ENCODE peak calls at places on chromosomes 5 and 9, in five cellular contexts. Y is transverse colon, G is cardiac muscle cell, S is tibial nerve, Z is thoracic aorta. H is an unnamed sample.
A peak's percentile ranks its signal among the peaks of the same experiment; 100 is the strongest.

GRCh38 chr9:132200706-132201105 is 38.8 kb downstream of the NTNG2 start:
- DNase-seq in Y (no peak), G (no peak), S (no peak), Z (no peak), H (no peak)

GRCh38 chr5:90613918-90614504 is 55.4 kb downstream of the ADGRV1 start:
- DNase-seq in Y (no peak), G (no peak), S (no peak), Z (no peak), H (no peak)

GRCh38 chr5:146553446-146553845 is 37.5 kb upstream of the GPR151 start:
- DNase-seq in Y (no peak), G (no peak), S (no peak), Z (no peak), H (no peak)

GRCh38 chr9:120481248-120481647 is 98.7 kb downstream of the CDK5RAP2 start:
- DNase-seq in Y (no peak), G (no peak), S (no peak), Z (no peak), H (no peak)

GRCh38 chr5:75753182-75753581 is 35.9 kb upstream of the POC5 start:
- DNase-seq in Y (no peak), G (no peak), S (no peak), Z (no peak), H (no peak)

GRCh38 chr5:35026941-35027340 is 20.8 kb downstream of the AGXT2 start:
- DNase-seq in Y (no peak), G (no peak), S (no peak), Z (no peak), H (no peak)

GRCh38 chr5:138354387-138354786 is 1.9 kb downstream of the KDM3B start:
- DNase-seq in Y (no peak), G (no peak), S (no peak), Z (no peak), H (peak; percentile 43)

GRCh38 chr5:63962345-63962744 is at the start of gene HTR1A:
- DNase-seq in Y (no peak), G (no peak), S (no peak), Z (no peak), H (peak; percentile 48)

GRCh38 chr5:133683646-133684290 is 71.4 kb upstream of the FSTL4 start:
- DNase-seq in Y (no peak), G (no peak), S (no peak), Z (no peak), H (peak; percentile 29)
- H3K4me1 ChIP-seq in Y (no peaks in the 10 kb centered on the region), G (no peaks in the 10 kb centered on the region), S (no peaks in the 10 kb centered on the region), Z (no peaks in the 10 kb centered on the region), H (peaks cover 10% of the 10 kb centered on the region)

DNA sequence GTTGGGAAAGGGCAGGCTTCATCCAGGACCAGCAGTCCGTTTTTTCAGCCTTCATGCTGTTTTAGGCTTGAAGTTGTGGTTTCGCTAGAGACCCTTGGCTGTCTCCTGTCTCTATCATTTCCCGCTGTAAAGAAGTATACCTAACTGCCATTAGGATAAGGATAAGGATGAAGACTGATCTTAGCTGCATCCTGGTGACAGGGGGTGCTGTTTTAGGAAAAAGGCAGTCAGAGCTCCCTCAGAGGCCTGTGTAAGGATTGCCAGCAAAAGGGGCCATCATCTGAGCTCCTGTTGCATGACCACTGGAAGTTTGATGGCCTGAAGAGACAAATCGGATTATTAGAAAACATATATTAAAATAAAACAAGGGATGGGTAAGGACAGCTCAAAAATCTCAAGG is 64.8 kb upstream of the FGF10 start:
- DNase-seq in Y (no peak), G (no peak), S (no peak), Z (no peak), H (peak; percentile 69)
- TF ChIP-seq CTCF in Y (no peak), G (no peak), S (no peak), Z (no peak), H (peak; percentile 68)

GRCh38 chr9:2208465-2208864 is 193.3 kb downstream of the SMARCA2 start:
- DNase-seq in Y (no peak), G (peak; percentile 65), S (no peak), Z (no peak), H (no peak)
- H3K4me1 ChIP-seq in Y (no peaks in the 10 kb centered on the region), G (peaks cover 13% of the 10 kb centered on the region), S (no peaks in the 10 kb centered on the region), Z (no peaks in the 10 kb centered on the region), H (peaks cover 3% of the 10 kb centered on the region)

GRCh38 chr5:171715551-171715950 is 70.1 kb upstream of the SMIM23 start:
- DNase-seq in Y (no peak), G (no peak), S (no peak), Z (no peak), H (peak; percentile 37)

GRCh38 chr5:171714851-171715250 is 70.8 kb upstream of the SMIM23 start:
- DNase-seq in Y (no peak), G (no peak), S (no peak), Z (no peak), H (peak; percentile 24)

GRCh38 chr5:171713152-171713551 is 72.5 kb upstream of the SMIM23 start:
- DNase-seq in Y (no peak), G (no peak), S (no peak), Z (no peak), H (peak; percentile 8)

GRCh38 chr5:171712616-171713015 is 73.0 kb upstream of the SMIM23 start:
- DNase-seq in Y (no peak), G (no peak), S (no peak), Z (no peak), H (no peak)

GRCh38 chr5:171714286-171714685 is 71.3 kb upstream of the SMIM23 start:
- DNase-seq in Y (no peak), G (no peak), S (no peak), Z (no peak), H (peak; percentile 23)
- TF ChIP-seq CTCF in Y (no peak), G (no peak), S (no peak), Z (no peak), H (no peak)

H was measured in endodermal cell.